ENCODE peak calls at places on chromosomes 12 and 14, in ten cellular contexts. N is kidney; Z is Jurkat, Clone E6-1; C is IMR-90; L is caudate nucleus; O is stimulated activated CD8-positive, alpha-beta memory T cell treated with anti-CD3 and anti-CD28 coated beads, Interleukin-7, amount 100 ng/mL, for 48 hours; F is iPS-NIHi11; S is HT1080; G is stomach; X is AG20443. W is an unnamed sample.

GRCh38 chr12:116661341-116661740 is 76.5 kb downstream of the SPRING1 start:
- DNase-seq in O (no peak), N (no peak), L (no peak), X (no peak), G (no peak), S (no peak), C (no peak), F (no peak), Z (no peak), W (no peak)

GRCh38 chr12:84911331-84912190 is 1.0 kb downstream of the SLC6A15 start:
- DNase-seq in L (peak), C (peak), O (no peak), G (no peak), N (peak), Z (peak), F (peak), X (peak), S (peak), W (peak)

GRCh38 chr14:55136868-55137785 is 8.1 kb downstream of the LGALS3 start:
- DNase-seq in Z (no peak), F (no peak), O (no peak), X (peak), C (peak), G (peak), L (peak), S (no peak), N (peak), W (no peak)

GRCh38 chr12:16669756-16670155 is 63.8 kb upstream of the LMO3 start:
- DNase-seq in F (no peak), S (no peak), G (no peak), O (no peak), C (no peak), Z (no peak), L (no peak), X (no peak), N (no peak), W (no peak)

GRCh38 chr14:31297701-31298344 is 90.2 kb upstream of the HECTD1 start:
- DNase-seq in S (peak), X (peak), F (no peak), L (no peak), N (no peak), C (peak), Z (no peak), O (no peak), G (no peak), W (peak)

GRCh38 chr12:16884819-16885218 is 278.9 kb upstream of the LMO3 start:
- DNase-seq in L (no peak), C (no peak), X (no peak), N (no peak), Z (no peak), S (no peak), O (no peak), F (no peak), G (no peak), W (no peak)

GRCh38 chr14:69711471-69712216 is 55.3 kb upstream of the SRSF5 start:
- DNase-seq in S (no peak), N (peak), O (no peak), F (no peak), G (no peak), L (peak), X (no peak), Z (no peak), C (no peak), W (no peak)

GRCh38 chr12:112327209-112327930 is 54.9 kb downstream of the HECTD4 start:
- DNase-seq in O (no peak), G (no peak), L (no peak), X (no peak), N (no peak), S (no peak), F (no peak), Z (no peak), C (no peak), W (no peak)

GRCh38 chr14:98167702-98168101 is 1104.3 kb downstream of the BCL11B start:
- DNase-seq in C (no peak), G (no peak), L (no peak), X (no peak), F (no peak), N (no peak), S (no peak), O (no peak), Z (peak), W (no peak)

GRCh38 chr12:60035835-60036234 is 440.0 kb downstream of the SLC16A7 start:
- DNase-seq in Z (no peak), G (no peak), L (no peak), F (no peak), O (no peak), S (peak), X (peak), C (peak), N (no peak), W (peak)

GRCh38 chr12:32897276-32897615 is 669 bp upstream of the PKP2 start:
- DNase-seq in Z (no peak), N (no peak), L (no peak), X (no peak), O (no peak), C (no peak), G (no peak), S (no peak), F (no peak), W (no peak)

GRCh38 chr14:75928587-75929230 is 53.1 kb downstream of the TGFB3 start:
- DNase-seq in X (peak), S (no peak), F (no peak), O (no peak), G (no peak), Z (no peak), N (no peak), L (no peak), C (peak), W (no peak)

GRCh38 chr14:79424462-79424861 is 786.8 kb downstream of the DIO2 start:
- DNase-seq in X (no peak), G (no peak), Z (no peak), F (no peak), L (no peak), S (no peak), C (peak), O (no peak), N (no peak), W (no peak)

GRCh38 chr12:57434517-57435223 is at the start of gene INHBC:
- DNase-seq in Z (no peak), X (no peak), C (no peak), G (no peak), L (no peak), N (no peak), O (no peak), F (no peak), S (no peak), W (no peak)

GRCh38 chr14:105389534-105389933 is 8.8 kb upstream of the TEX22 start:
- DNase-seq in F (no peak), X (no peak), Z (no peak), G (no peak), C (no peak), L (no peak), O (no peak), N (peak), S (no peak), W (no peak)

GRCh38 chr14:26163761-26164160 is 434.1 kb downstream of the NOVA1 start:
- DNase-seq in C (peak), N (no peak), L (no peak), F (peak), S (peak), Z (peak), G (no peak), O (no peak), X (peak), W (no peak)

GRCh38 chr12:104352106-104352713 is 48.7 kb downstream of the EID3 start:
- DNase-seq in X (no peak), L (no peak), O (no peak), N (no peak), F (no peak), S (no peak), Z (no peak), C (peak), G (no peak), W (no peak)

W was measured in HFFc6.